ENCODE peak calls at places on chromosomes 5 and 9, in seven cellular contexts. E is K562, L is NB4, J is A549, X is HCT116, H is H1, I is SK-N-SH. O is an unnamed sample.

GRCh38 chr9:117718085-117718484 is 13.9 kb downstream of the TLR4 start:
- DNase-seq in E (no peak), X (no peak), H (no peak), L (peak; percentile 94), I (no peak), J (no peak), O (peak; percentile 54)

GRCh38 chr5:52727568-52727967 is 60.1 kb upstream of the ITGA1 start:
- DNase-seq in J (no peak), X (no peak), E (no peak), I (no peak), L (no peak), H (no peak), O (peak; percentile 92)

GRCh38 chr9:91037511-91038482 is 236.2 kb downstream of the SYK start:
- DNase-seq in J (peak; percentile 40), H (no peak), I (peak; percentile 21), L (peak; percentile 46), E (no peak), X (peak; percentile 41), O (peak; percentile 93)

GRCh38 chr5:148615644-148616283 is 38.6 kb downstream of the HTR4 start:
- DNase-seq in X (no peak), H (no peak), I (no peak), L (no peak), J (no peak), E (no peak), O (no peak)

GRCh38 chr5:110909415-110909814 is 162.1 kb upstream of the TSLP start:
- DNase-seq in X (no peak), H (no peak), J (no peak), E (no peak), L (no peak), I (no peak), O (no peak)

GRCh38 chr9:89886281-89886700 is 281.5 kb downstream of the GADD45G start:
- DNase-seq in H (no peak), J (no peak), X (no peak), L (no peak), I (no peak), E (no peak), O (no peak)

GRCh38 chr9:136693490-136694162 is 6.4 kb upstream of the AGPAT2 start:
- DNase-seq in L (no peak), J (peak; percentile 95), E (peak; percentile 85), X (peak; percentile 76), I (no peak), H (peak; percentile 45), O (peak; percentile 28)

GRCh38 chr5:620152-620551 is 8.0 kb downstream of the CEP72 start:
- DNase-seq in L (no peak), E (no peak), J (no peak), I (no peak), X (no peak), H (peak; percentile 23), O (no peak)

GRCh38 chr5:133788121-133788520 is 175.8 kb upstream of the FSTL4 start:
- DNase-seq in X (no peak), H (no peak), I (no peak), E (no peak), J (no peak), L (no peak), O (no peak)

GRCh38 chr5:152092580-152092979 is 167.9 kb upstream of the GLRA1 start:
- DNase-seq in X (no peak), J (no peak), L (peak; percentile 12), I (no peak), E (no peak), H (no peak), O (no peak)

GRCh38 chr5:1246711-1247431 is 21.7 kb downstream of the SLC6A18 start:
- DNase-seq in L (peak; percentile 51), X (no peak), J (peak; percentile 26), I (peak; percentile 52), H (peak; percentile 91), E (peak; percentile 68), O (peak; percentile 24)

GRCh38 chr9:12695474-12695873 is 2.3 kb downstream of the TYRP1 start:
- DNase-seq in H (no peak), J (no peak), L (no peak), E (no peak), X (no peak), I (no peak), O (no peak)

GRCh38 chr5:76755779-76756637 is 40.1 kb downstream of the F2R start:
- DNase-seq in H (peak; percentile 36), E (no peak), L (no peak), I (no peak), X (no peak), J (no peak), O (no peak)

GRCh38 chr5:15500326-15500958 is 462 bp downstream of the FBXL7 start:
- DNase-seq in X (no peak), L (no peak), J (peak; percentile 3), E (no peak), H (peak; percentile 79), I (no peak), O (peak; percentile 56)

GRCh38 chr5:111010783-111011182 is 60.7 kb upstream of the TSLP start:
- DNase-seq in E (no peak), L (no peak), I (no peak), J (no peak), H (no peak), X (no peak), O (no peak)

GRCh38 chr5:87116821-87117512 is 150.7 kb upstream of the RASA1 start:
- DNase-seq in L (no peak), I (no peak), X (no peak), J (no peak), H (no peak), E (peak; percentile 26), O (no peak)

GRCh38 chr5:54837939-54838457 is 147.4 kb downstream of the ESM1 start:
- DNase-seq in L (no peak), I (no peak), H (no peak), J (no peak), X (no peak), E (no peak), O (no peak)

GRCh38 chr9:88045686-88046085 is 71.4 kb upstream of the CDK20 start:
- DNase-seq in X (no peak), E (no peak), H (peak; percentile 51), J (no peak), I (no peak), L (no peak), O (no peak)

GRCh38 chr5:123997354-123998215 is 485.6 kb downstream of the CSNK1G3 start:
- DNase-seq in I (peak; percentile 41), H (no peak), L (no peak), E (no peak), J (no peak), X (no peak), O (no peak)
- TF ChIP-seq MAX in I (no peak), H (no peak), L (no peak), E (no peak), J (no peak), X (no peak), O (no peak)

DNA sequence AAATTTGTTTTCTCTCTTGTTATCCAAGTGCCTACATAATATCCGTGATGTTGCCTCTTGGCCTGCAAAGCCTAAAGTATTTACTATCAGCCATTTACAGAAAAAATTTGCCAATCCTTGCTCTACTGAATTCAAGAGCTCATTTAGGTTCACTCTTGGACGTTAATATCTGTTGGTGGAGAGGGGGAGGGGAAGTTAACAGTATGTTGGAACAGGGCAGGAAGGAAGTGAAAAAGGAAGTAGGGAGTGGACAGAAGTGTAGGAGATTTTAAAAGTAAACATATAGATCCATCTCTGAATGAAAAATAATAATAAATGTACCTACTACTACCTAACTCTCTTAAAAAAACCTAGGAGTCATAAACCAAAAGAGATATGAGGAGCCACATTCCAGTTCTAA is 32.8 kb downstream of the ZNF608 start:
- DNase-seq in H (no peak), I (no peak), X (no peak), L (no peak), J (no peak), E (no peak), O (no peak)
- H3K4me3 ChIP-seq in H (no peak overlapping the region), I (no peak overlapping the region), X (no peak overlapping the region), L (no peak overlapping the region), J (no peak overlapping the region), E (no peak overlapping the region), O (no peak overlapping the region)

DNA sequence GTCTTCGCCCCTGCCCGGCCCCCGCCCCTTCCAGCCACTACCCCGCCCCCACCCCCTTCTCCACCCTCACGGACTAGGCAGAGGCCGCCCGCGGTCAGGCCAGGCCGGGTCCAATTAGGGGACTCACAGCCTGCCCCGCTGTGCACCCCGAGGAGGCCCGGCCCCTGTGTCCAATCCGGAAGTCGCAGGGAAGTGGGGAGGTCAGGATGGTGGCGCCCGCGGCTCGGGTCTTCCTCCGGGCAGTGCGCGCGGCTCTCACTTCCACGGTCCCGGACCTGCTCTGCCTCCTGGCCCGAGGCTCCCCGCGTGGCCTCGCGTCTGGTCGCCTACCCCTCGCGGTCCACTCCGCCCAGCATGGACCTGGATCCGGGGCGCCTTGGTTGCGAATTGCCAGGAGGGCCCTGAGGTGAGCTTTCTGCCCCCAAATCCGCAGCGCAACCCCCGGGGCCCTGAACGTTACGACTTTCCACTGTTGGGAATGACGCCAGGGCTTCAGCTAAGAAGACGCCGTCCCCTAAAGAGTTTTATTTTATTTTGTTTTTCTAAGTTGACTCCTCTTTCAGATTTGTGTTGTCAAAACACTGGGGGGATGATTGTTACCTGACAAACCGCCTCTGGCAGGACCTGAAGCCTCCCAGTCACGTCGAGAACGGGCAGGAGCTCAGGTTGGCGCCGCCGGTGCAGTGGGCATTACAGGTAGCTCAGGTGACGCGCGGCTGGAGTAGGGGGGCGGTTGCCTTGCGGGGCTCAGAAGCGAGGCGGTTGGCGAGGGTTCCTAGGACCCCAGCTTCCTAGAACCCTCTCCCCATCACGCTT is 790 bp upstream of the IRX2 start:
- DNase-seq in X (no peak), H (peak; percentile 67), J (no peak), L (no peak), I (no peak), E (no peak), O (no peak)
- TF ChIP-seq MAX in X (no peak), H (no peak), J (no peak), L (no peak), I (no peak), E (no peak), O (no peak)

GRCh38 chr9:14344846-14345585 is 31.1 kb upstream of the NFIB start:
- DNase-seq in I (no peak), J (no peak), H (no peak), X (no peak), L (no peak), E (no peak), O (no peak)
- H3K4me3 ChIP-seq in I (no peak overlapping the region), J (no peak overlapping the region), H (peak overlapping the region; percentile 62), X (no peak overlapping the region), L (no peak overlapping the region), E (no peak overlapping the region), O (no peak overlapping the region)

O was measured in endothelial cell of umbilical vein.